ENCODE peak calls at places on chromosomes 2 and 18, in nine cellular contexts. M is adrenal gland, N is dorsolateral prefrontal cortex, Y is sigmoid colon, L is fibroblast of lung, Q is thyroid gland, A is astrocyte of the spinal cord, B is fibroblast of mammary gland, Z is kidney epithelial cell. X is an unnamed sample.
A peak's percentile ranks its signal among the peaks of the same experiment; 100 is the strongest.

GRCh38 chr18:42925036-42925435 is 190.4 kb downstream of the RIT2 start:
- DNase-seq in M (no peak), N (no peak), Y (no peak), L (no peak), Q (no peak), A (no peak), B (peak; percentile 28), Z (no peak), X (no peak)

GRCh38 chr2:9885036-9885684 is 41.9 kb downstream of the TAF1B start:
- DNase-seq in M (no peak), N (no peak), Y (no peak), L (peak; percentile 56), Q (no peak), A (peak; percentile 40), B (peak; percentile 63), Z (no peak), X (peak; percentile 19)

GRCh38 chr2:189412330-189412953 is 28.8 kb upstream of the WDR75 start:
- DNase-seq in M (no peak), N (no peak), Y (peak; percentile 70), L (peak; percentile 53), Q (peak; percentile 32), A (peak; percentile 80), B (peak; percentile 82), Z (no peak), X (no peak)

GRCh38 chr18:48781041-48781989 is 169.4 kb downstream of the SMAD7 start:
- DNase-seq in M (peak; percentile 89), N (peak; percentile 86), Y (peak; percentile 88), L (peak; percentile 67), Q (peak; percentile 75), A (peak; percentile 50), B (peak; percentile 15), Z (no peak), X (no peak)

GRCh38 chr2:158685646-158686045 is 109.5 kb upstream of the DAPL1 start:
- DNase-seq in M (no peak), N (no peak), Y (no peak), L (no peak), Q (no peak), A (no peak), B (no peak), Z (no peak), X (peak; percentile 60)

GRCh38 chr2:174728096-174728495 is 36.2 kb downstream of the CHRNA1 start:
- DNase-seq in M (no peak), N (no peak), Y (no peak), L (no peak), Q (no peak), A (no peak), B (no peak), Z (no peak), X (no peak)

GRCh38 chr18:22165049-22165602 is 4.3 kb upstream of the GATA6 start:
- DNase-seq in M (peak; percentile 29), N (no peak), Y (no peak), L (no peak), Q (no peak), A (no peak), B (no peak), Z (no peak), X (no peak)

GRCh38 chr2:39568561-39569006 is 97.1 kb upstream of the TMEM178A start:
- DNase-seq in M (peak; percentile 24), N (no peak), Y (no peak), L (peak; percentile 90), Q (no peak), A (peak; percentile 84), B (peak; percentile 71), Z (peak; percentile 50), X (peak; percentile 48)

GRCh38 chr2:23669413-23670244 is 257.3 kb downstream of the ATAD2B start:
- DNase-seq in M (peak; percentile 49), N (no peak), Y (peak; percentile 96), L (peak; percentile 23), Q (peak; percentile 98), A (peak; percentile 22), B (peak; percentile 80), Z (peak; percentile 29), X (peak; percentile 67)

GRCh38 chr2:202171246-202171833 is 67.1 kb downstream of the SUMO1 start:
- DNase-seq in M (no peak), N (no peak), Y (no peak), L (peak; percentile 40), Q (peak; percentile 5), A (peak; percentile 38), B (no peak), Z (no peak), X (no peak)

GRCh38 chr2:152505495-152505906 is 170.5 kb downstream of the FMNL2 start:
- DNase-seq in M (peak; percentile 73), N (no peak), Y (no peak), L (peak; percentile 77), Q (peak; percentile 30), A (peak; percentile 65), B (peak; percentile 89), Z (peak; percentile 78), X (peak; percentile 52)

GRCh38 chr2:219207884-219208740 is 1.5 kb downstream of the ZFAND2B start:
- DNase-seq in M (no peak), N (no peak), Y (peak; percentile 55), L (peak; percentile 35), Q (peak; percentile 92), A (peak; percentile 22), B (peak; percentile 42), Z (no peak), X (peak; percentile 7)

GRCh38 chr2:186919272-186919671 is 70.3 kb upstream of the ZSWIM2 start:
- DNase-seq in M (no peak), N (no peak), Y (no peak), L (peak; percentile 86), Q (no peak), A (peak; percentile 90), B (peak; percentile 87), Z (peak; percentile 39), X (peak; percentile 67)

GRCh38 chr2:186912979-186913378 is 64.0 kb upstream of the ZSWIM2 start:
- DNase-seq in M (no peak), N (no peak), Y (no peak), L (no peak), Q (no peak), A (no peak), B (no peak), Z (no peak), X (no peak)

GRCh38 chr2:186913870-186914269 is 64.9 kb upstream of the ZSWIM2 start:
- DNase-seq in M (no peak), N (no peak), Y (no peak), L (no peak), Q (no peak), A (no peak), B (no peak), Z (no peak), X (no peak)

GRCh38 chr2:186917866-186918265 is 68.9 kb upstream of the ZSWIM2 start:
- DNase-seq in M (no peak), N (no peak), Y (no peak), L (peak; percentile 10), Q (no peak), A (no peak), B (peak; percentile 36), Z (no peak), X (peak; percentile 39)
- TF ChIP-seq CTCF in M (no peak), N (no peak), Y (no peak), L (no peak), Q (no peak), A (no peak), B (no peak), Z (no peak), X (no peak)

DNA sequence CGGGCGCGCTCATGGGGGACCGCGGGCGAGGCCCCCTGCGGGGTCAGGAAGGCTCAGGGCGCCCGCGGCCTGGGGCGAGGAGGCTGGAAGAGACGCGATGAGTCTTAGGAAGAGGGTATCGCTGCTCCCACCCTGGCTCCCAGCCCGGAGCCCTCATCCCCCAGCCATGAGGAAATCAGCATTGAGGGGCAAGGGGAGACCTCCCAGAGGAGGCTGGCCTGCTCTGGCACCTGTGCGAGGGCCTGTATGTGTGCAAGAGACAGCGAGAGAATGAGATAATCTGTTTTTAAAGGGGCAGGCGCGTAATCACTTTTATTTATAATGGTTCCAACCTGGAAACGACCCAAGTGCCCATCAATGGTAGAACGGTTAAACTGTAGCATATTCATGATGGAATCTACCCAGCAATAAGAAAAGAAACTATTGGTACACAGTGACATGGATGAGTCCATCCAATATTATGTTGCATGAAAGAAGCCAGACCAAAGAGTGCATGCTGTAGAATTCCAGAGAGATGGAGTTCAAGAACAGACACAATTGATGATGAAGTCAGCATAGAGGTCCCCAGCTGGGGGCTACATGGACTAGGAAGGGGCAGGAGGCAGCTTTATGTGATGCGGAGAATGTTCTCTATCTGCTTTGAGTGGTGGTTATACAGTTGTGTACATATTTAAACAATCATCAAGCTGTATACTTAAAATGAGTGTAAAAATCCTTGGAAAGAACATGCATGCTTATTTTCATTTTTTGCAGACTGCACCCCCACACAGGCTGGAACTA is 14.4 kb downstream of the FBXO41 start:
- DNase-seq in M (no peak), N (no peak), Y (no peak), L (no peak), Q (no peak), A (no peak), B (no peak), Z (no peak), X (no peak)
- H3K4me3 ChIP-seq in M (no peak overlapping the region), N (no peak overlapping the region), Y (peak overlapping the region; percentile 10), L (no peak overlapping the region), Q (no peak overlapping the region), A (no peak overlapping the region), B (no peak overlapping the region), Z (peak overlapping the region; percentile 13), X (peak overlapping the region; percentile 50)

GRCh38 chr2:133193544-133193943 is 374.7 kb downstream of the NCKAP5 start:
- DNase-seq in M (no peak), N (no peak), Y (no peak), L (no peak), Q (no peak), A (no peak), B (no peak), Z (no peak), X (no peak)

GRCh38 chr2:133194777-133195335 is 373.4 kb downstream of the NCKAP5 start:
- DNase-seq in M (no peak), N (no peak), Y (no peak), L (no peak), Q (no peak), A (no peak), B (no peak), Z (no peak), X (no peak)

GRCh38 chr2:133194068-133194655 is 374.1 kb downstream of the NCKAP5 start:
- DNase-seq in M (no peak), N (no peak), Y (no peak), L (no peak), Q (no peak), A (no peak), B (peak; percentile 6), Z (no peak), X (peak; percentile 12)

GRCh38 chr2:133197156-133197555 is 371.1 kb downstream of the NCKAP5 start:
- DNase-seq in M (no peak), N (no peak), Y (no peak), L (no peak), Q (no peak), A (no peak), B (no peak), Z (no peak), X (peak; percentile 58)

DNA sequence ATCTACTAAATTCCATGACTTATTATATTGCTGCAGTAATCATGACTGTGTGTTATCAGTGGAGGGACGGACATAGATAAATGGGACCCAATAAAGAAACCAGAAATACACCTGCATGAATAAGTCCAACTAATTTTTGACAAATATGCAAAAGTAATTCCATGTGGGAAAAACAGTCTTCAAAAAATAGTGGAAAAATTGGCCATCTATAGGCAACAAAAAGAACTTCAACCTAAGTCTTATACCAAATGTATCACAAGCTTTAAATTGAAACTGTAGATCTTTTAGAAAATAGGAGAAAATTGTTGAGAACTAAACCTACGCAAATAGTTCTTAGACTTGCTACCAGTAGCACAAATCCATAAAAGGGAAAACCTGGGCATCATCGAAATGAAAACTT is 376.2 kb downstream of the NCKAP5 start:
- DNase-seq in M (no peak), N (no peak), Y (no peak), L (no peak), Q (no peak), A (no peak), B (no peak), Z (no peak), X (no peak)
- TF ChIP-seq CTCF in M (no peak), N (no peak), Y (no peak), L (no peak), Q (no peak), A (peak; percentile 14), B (peak; percentile 7), Z (no peak), X (no peak)

GRCh38 chr2:124024491-124025348 is at the start of gene CNTNAP5:
- DNase-seq in M (peak; percentile 45), N (peak; percentile 70), Y (no peak), L (peak; percentile 21), Q (peak; percentile 54), A (peak; percentile 5), B (peak; percentile 1), Z (peak; percentile 1), X (peak; percentile 15)
- H3K4me3 ChIP-seq in M (no peak within 1 kb of the TSS), N (peak within 1 kb of the TSS; percentile 50), Y (no peak within 1 kb of the TSS), L (no peak within 1 kb of the TSS), Q (no peak within 1 kb of the TSS), A (no peak within 1 kb of the TSS), B (no peak within 1 kb of the TSS), Z (no peak within 1 kb of the TSS), X (no peak within 1 kb of the TSS)

X was measured in mammary epithelial cell.